ENCODE peak calls at places on chromosomes 12 and 14, in seven cellular contexts. S is Calu3; N is EL; C is NCI-H69; R is endodermal cell; H is fibroblast of pulmonary artery; I is activated effector memory CD4-positive, alpha-beta T cell treated with anti-CD3 and anti-CD28 coated beads, Interleukin-2, amount 50 U/mL, for 16 hours. Y is an unnamed sample.

GRCh38 chr14:101220921-101221510 is 317.5 kb upstream of the RTL1 start:
- DNase-seq in H (no peak), R (no peak), I (no peak), C (no peak), N (no peak), S (no peak), Y (no peak)

GRCh38 chr14:20587489-20588154 is at the start of gene RNASE11:
- DNase-seq in N (no peak), R (no peak), S (no peak), I (no peak), C (no peak), H (no peak), Y (no peak)

GRCh38 chr12:57661376-57661775 is 28.4 kb upstream of the B4GALNT1 start:
- DNase-seq in R (no peak), I (no peak), H (no peak), S (no peak), C (no peak), N (no peak), Y (no peak)

GRCh38 chr14:86462193-86462592 is 932.2 kb downstream of the FLRT2 start:
- DNase-seq in S (peak), N (peak), I (no peak), C (peak), H (peak), R (peak), Y (peak)

GRCh38 chr12:116138380-116138779 is 139.1 kb downstream of the MED13L start:
- DNase-seq in S (no peak), N (peak), I (no peak), C (no peak), H (no peak), R (no peak), Y (no peak)

GRCh38 chr14:75562048-75562447 is 16.4 kb upstream of the FLVCR2 start:
- DNase-seq in C (no peak), S (no peak), H (no peak), N (peak), I (peak), R (no peak), Y (no peak)

GRCh38 chr12:59079029-59079428 is 158.7 kb upstream of the LRIG3 start:
- DNase-seq in N (no peak), S (no peak), C (no peak), I (no peak), R (no peak), H (no peak), Y (no peak)

GRCh38 chr14:98731701-98732100 is 540.3 kb downstream of the BCL11B start:
- DNase-seq in S (no peak), R (no peak), H (no peak), C (no peak), N (no peak), I (no peak), Y (no peak)

GRCh38 chr12:42428850-42429249 is 102.9 kb downstream of the PPHLN1 start:
- DNase-seq in S (no peak), R (no peak), I (no peak), H (no peak), C (no peak), N (no peak), Y (no peak)

GRCh38 chr12:98446716-98447115 is 68.7 kb upstream of the TMPO start:
- DNase-seq in C (no peak), N (no peak), R (no peak), S (no peak), I (no peak), H (peak), Y (no peak)

GRCh38 chr12:121989266-121989950 is 32.3 kb upstream of the BCL7A start:
- DNase-seq in S (no peak), I (no peak), R (no peak), H (no peak), N (no peak), C (peak), Y (no peak)

GRCh38 chr14:31194095-31194494 is 13.5 kb downstream of the HECTD1 start:
- DNase-seq in S (no peak), H (no peak), R (no peak), N (peak), C (no peak), I (no peak), Y (no peak)

GRCh38 chr12:93913845-93914244 is 234.5 kb upstream of the PLXNC1 start:
- DNase-seq in N (peak), R (no peak), H (peak), C (peak), I (no peak), S (no peak), Y (no peak)

GRCh38 chr12:79834712-79835376 is 100.1 kb downstream of the PPP1R12A start:
- DNase-seq in H (no peak), I (no peak), C (peak), R (no peak), N (no peak), S (no peak), Y (no peak)

GRCh38 chr14:31414190-31414833 is 6.0 kb downstream of the HEATR5A start:
- DNase-seq in S (no peak), R (no peak), C (no peak), I (no peak), N (peak), H (peak), Y (no peak)

GRCh38 chr12:53950441-53950781 is 4.3 kb upstream of the HOXC12 start:
- DNase-seq in R (no peak), C (peak), I (no peak), H (no peak), N (no peak), S (no peak), Y (peak)

GRCh38 chr14:59213368-59214315 is 25.2 kb downstream of the DAAM1 start:
- DNase-seq in R (no peak), I (no peak), S (no peak), N (no peak), H (no peak), C (peak), Y (peak)

GRCh38 chr12:120979220-120979861 is 998 bp downstream of the HNF1A start:
- DNase-seq in S (no peak), C (no peak), N (no peak), I (no peak), H (no peak), R (no peak), Y (no peak)

GRCh38 chr12:109744026-109744425 is 30.4 kb downstream of the FAM222A start:
- DNase-seq in H (no peak), S (no peak), R (peak), N (no peak), I (peak), C (no peak), Y (no peak)

GRCh38 chr14:100552524-100553125 is 34.6 kb downstream of the BEGAIN start:
- DNase-seq in C (peak), H (no peak), I (no peak), S (no peak), R (no peak), N (no peak), Y (no peak)